ENCODE peak calls at places on chromosomes 12 and 14, in five cellular contexts. R is HEK293T, Z is fibroblast of lung, H is fibroblast of pulmonary artery, U is Ammon's horn. S is an unnamed sample.

GRCh38 chr12:29996993-29997392 is 213.3 kb upstream of the TMTC1 start:
- DNase-seq in U (no peak), R (no peak), Z (no peak), H (no peak), S (no peak)

GRCh38 chr12:111685322-111685810 is 390 bp downstream of the BRAP start:
- DNase-seq in U (no peak), H (no peak), Z (peak; percentile 6), R (no peak), S (no peak)

GRCh38 chr12:53984901-53985357 is at the start of gene HOXC10:
- DNase-seq in U (peak; percentile 61), Z (peak; percentile 77), H (peak; percentile 73), R (peak; percentile 85), S (peak; percentile 72)

GRCh38 chr12:106758349-106758951 is 16.0 kb upstream of the RIC8B start:
- DNase-seq in R (no peak), Z (no peak), H (no peak), U (no peak), S (no peak)

GRCh38 chr12:29889737-29890136 is 106.0 kb upstream of the TMTC1 start:
- DNase-seq in Z (peak; percentile 72), U (peak; percentile 27), R (peak; percentile 49), H (peak; percentile 70), S (no peak)

GRCh38 chr14:55317503-55317902 is 46.3 kb downstream of the FBXO34 start:
- DNase-seq in H (no peak), R (no peak), U (no peak), Z (no peak), S (no peak)

GRCh38 chr14:55117816-55118441 is 11.1 kb upstream of the LGALS3 start:
- DNase-seq in Z (no peak), H (peak; percentile 80), R (no peak), U (no peak), S (no peak)

GRCh38 chr14:100554082-100554677 is 33.0 kb downstream of the BEGAIN start:
- DNase-seq in H (peak; percentile 39), U (no peak), R (no peak), Z (no peak), S (no peak)

GRCh38 chr12:56593909-56594621 is 36.1 kb downstream of the BAZ2A start:
- DNase-seq in H (peak; percentile 87), U (peak; percentile 69), R (peak; percentile 77), Z (peak; percentile 73), S (peak; percentile 39)

GRCh38 chr12:45730842-45731336 is 1.4 kb downstream of the ARID2 start:
- DNase-seq in H (peak; percentile 32), U (no peak), R (peak; percentile 6), Z (peak; percentile 53), S (peak; percentile 44)

GRCh38 chr14:75077794-75078193 is 8.4 kb downstream of the ZC2HC1C start:
- DNase-seq in H (no peak), Z (no peak), R (no peak), U (no peak), S (peak; percentile 87)

GRCh38 chr12:91127751-91128150 is 16.5 kb upstream of the LUM start:
- DNase-seq in Z (no peak), U (no peak), R (no peak), H (peak; percentile 52), S (no peak)

GRCh38 chr12:69987453-69988102 is 162.6 kb downstream of the MYRFL start:
- DNase-seq in Z (peak; percentile 89), U (no peak), R (no peak), H (peak; percentile 98), S (no peak)

GRCh38 chr14:73264896-73265720 is 27.8 kb downstream of the PAPLN start:
- DNase-seq in R (no peak), U (no peak), Z (no peak), H (no peak), S (no peak)

GRCh38 chr12:129193263-129193871 is 340.1 kb downstream of the GLT1D1 start:
- DNase-seq in U (no peak), R (no peak), Z (no peak), H (no peak), S (no peak)

GRCh38 chr12:69685810-69686209 is 13.3 kb downstream of the BEST3 start:
- DNase-seq in Z (peak; percentile 2), U (no peak), R (no peak), H (peak; percentile 16), S (no peak)

GRCh38 chr14:69827560-69827959 is 30.5 kb upstream of the SLC10A1 start:
- DNase-seq in Z (no peak), H (no peak), U (no peak), R (no peak), S (no peak)

GRCh38 chr12:27081668-27082091 is 698 bp downstream of the C12orf71 start:
- DNase-seq in H (peak; percentile 54), Z (no peak), U (no peak), R (no peak), S (no peak)

GRCh38 chr12:55673638-55674037 is 34.1 kb downstream of the ITGA7 start:
- DNase-seq in H (no peak), R (no peak), U (peak; percentile 62), Z (no peak), S (no peak)

GRCh38 chr12:45216297-45216982 is 545 bp downstream of the ANO6 start:
- DNase-seq in R (peak; percentile 54), H (peak; percentile 51), Z (peak; percentile 48), U (peak; percentile 30), S (no peak)

GRCh38 chr14:74661726-74662450 is 49.9 kb upstream of the LTBP2 start:
- DNase-seq in U (no peak), R (no peak), H (no peak), Z (no peak), S (no peak)

GRCh38 chr12:111544032-111544431 is 55.1 kb downstream of the ATXN2 start:
- DNase-seq in R (no peak), Z (no peak), U (no peak), H (no peak), S (no peak)

GRCh38 chr12:32302218-32302826 is 97.0 kb upstream of the FGD4 start:
- DNase-seq in Z (peak; percentile 32), R (peak; percentile 46), H (peak; percentile 51), U (peak; percentile 29), S (peak; percentile 5)

GRCh38 chr14:79476552-79476951 is 734.8 kb downstream of the DIO2 start:
- DNase-seq in Z (no peak), H (no peak), U (no peak), R (no peak), S (no peak)

GRCh38 chr14:60653388-60653690 is 4.1 kb upstream of the SIX1 start:
- DNase-seq in Z (no peak), U (no peak), R (no peak), H (no peak), S (no peak)

GRCh38 chr12:127400231-127400630 is 866.7 kb upstream of the TMEM132C start:
- DNase-seq in H (no peak), U (no peak), Z (no peak), R (no peak), S (no peak)

GRCh38 chr12:130838284-130838950 is 633 bp downstream of the STX2 start:
- DNase-seq in U (peak; percentile 42), H (peak; percentile 18), R (peak; percentile 33), Z (no peak), S (no peak)

GRCh38 chr12:2248087-2248900 is 195.5 kb downstream of the CACNA1C start:
- DNase-seq in H (no peak), U (no peak), R (no peak), Z (peak; percentile 64), S (no peak)

GRCh38 chr12:46579474-46579873 is 206.9 kb upstream of the SLC38A2 start:
- DNase-seq in H (no peak), R (no peak), U (no peak), Z (no peak), S (no peak)

S was measured in NCI-H2227 treated with DMSO at 0.1 percent for 48 hours.